ENCODE peak calls at places on chromosomes 16 and 17, in five cellular contexts. L, C, I, R and N are unnamed samples.

GRCh38 chr16:22255335-22255734 is 41.9 kb upstream of the POLR3E start:
- DNase-seq in L (no peak), C (no peak), I (no peak), R (no peak), N (no peak)

GRCh38 chr16:22673463-22673862 is 140.5 kb upstream of the HS3ST2 start:
- DNase-seq in L (no peak), C (no peak), I (no peak), R (no peak), N (no peak)

GRCh38 chr16:361872-362701 is 8.3 kb downstream of the MRPL28 start:
- DNase-seq in L (peak), C (no peak), I (peak), R (peak), N (peak)

GRCh38 chr16:27177031-27177774 is 26.1 kb upstream of the KDM8 start:
- DNase-seq in L (peak), C (no peak), I (peak), R (no peak), N (no peak)

GRCh38 chr17:45946841-45947256 is 52.2 kb upstream of the STH start:
- DNase-seq in L (peak), C (no peak), I (peak), R (no peak), N (no peak)

GRCh38 chr16:68299571-68300453 is 10.9 kb downstream of the SLC7A6OS start:
- DNase-seq in L (no peak), C (no peak), I (no peak), R (no peak), N (no peak)

GRCh38 chr16:47054306-47054705 is 80.8 kb upstream of the DNAJA2 start:
- DNase-seq in L (no peak), C (no peak), I (no peak), R (no peak), N (no peak)

GRCh38 chr17:75557852-75558665 is 29.5 kb upstream of the MYO15B start:
- DNase-seq in L (no peak), C (no peak), I (no peak), R (no peak), N (no peak)